ENCODE peak calls at places on chromosomes 2 and 18, in eight cellular contexts. V is mesothelial cell of epicardium; K is putamen; Z is activated CD4-positive, alpha-beta T cell treated with anti-CD3 and anti-CD28 coated beads, Interleukin-2, amount 50 U/mL, for 24 hours; Q is activated T-cell treated with anti-CD3 and anti-CD28 coated beads, Interleukin-2, amount 50 U/mL, for 72 hours; X is NCI-H1930; M is OCI-LY7; N is AG08396. T is an unnamed sample.

GRCh38 chr18:36493349-36494281 is 196.1 kb downstream of the FHOD3 start:
- DNase-seq in V (no peak), K (no peak), Z (no peak), Q (no peak), X (no peak), M (no peak), N (peak; percentile 23), T (no peak)

GRCh38 chr18:76977108-76977621 is 154.8 kb downstream of the ZNF236 start:
- DNase-seq in V (no peak), K (no peak), Z (no peak), Q (no peak), X (no peak), M (no peak), N (no peak), T (no peak)

GRCh38 chr2:42230891-42231290 is 61.7 kb downstream of the EML4 start:
- DNase-seq in V (no peak), K (no peak), Z (no peak), Q (no peak), X (no peak), M (no peak), N (no peak), T (no peak)

GRCh38 chr2:100707016-100707947 is 112.7 kb upstream of the NPAS2 start:
- DNase-seq in V (no peak), K (peak; percentile 76), Z (no peak), Q (no peak), X (no peak), M (no peak), N (no peak), T (peak; percentile 9)

GRCh38 chr18:22170421-22171262 is 1.3 kb downstream of the GATA6 start:
- DNase-seq in V (no peak), K (no peak), Z (no peak), Q (peak; percentile 27), X (no peak), M (no peak), N (peak; percentile 68), T (no peak)

GRCh38 chr18:40670991-40671390 is 1284.0 kb upstream of the PIK3C3 start:
- DNase-seq in V (no peak), K (no peak), Z (no peak), Q (no peak), X (no peak), M (no peak), N (no peak), T (no peak)

GRCh38 chr2:237181844-237182243 is 96.2 kb downstream of the COPS8 start:
- DNase-seq in V (no peak), K (no peak), Z (no peak), Q (no peak), X (no peak), M (no peak), N (peak; percentile 69), T (no peak)

GRCh38 chr2:104033399-104033798 is 820.5 kb upstream of the POU3F3 start:
- DNase-seq in V (no peak), K (no peak), Z (no peak), Q (no peak), X (no peak), M (peak; percentile 35), N (no peak), T (no peak)

GRCh38 chr2:53913721-53914120 is 54.0 kb upstream of the GPR75 start:
- DNase-seq in V (no peak), K (no peak), Z (peak; percentile 1), Q (peak; percentile 57), X (no peak), M (peak; percentile 4), N (peak; percentile 9), T (no peak)

GRCh38 chr18:37364237-37364636 is 201.4 kb downstream of the CELF4 start:
- DNase-seq in V (no peak), K (no peak), Z (no peak), Q (no peak), X (no peak), M (no peak), N (no peak), T (peak; percentile 31)

GRCh38 chr2:138023976-138024375 is 59.7 kb downstream of the HNMT start:
- DNase-seq in V (no peak), K (no peak), Z (no peak), Q (no peak), X (no peak), M (no peak), N (no peak), T (no peak)

T was measured in posterior cingulate gyrus.